ENCODE peak calls at places on chromosomes 3 and 15, in seven cellular contexts. C is ovary; D is CD8-positive, alpha-beta memory T cell; S is left colon; J is H9; Z is cardiac septum; G is Calu3. A is an unnamed sample.

GRCh38 chr3:7309707-7310106 is 448.8 kb downstream of the GRM7 start:
- DNase-seq in C (peak), D (no peak), S (peak), J (no peak), Z (peak), G (no peak), A (peak)

GRCh38 chr3:155618575-155618974 is 126.3 kb downstream of the PLCH1 start:
- DNase-seq in C (no peak), D (no peak), S (no peak), J (no peak), Z (no peak), G (no peak), A (no peak)

GRCh38 chr3:159779883-159780282 is 208.8 kb upstream of the IL12A start:
- DNase-seq in C (no peak), D (no peak), S (no peak), J (no peak), Z (no peak), G (no peak), A (no peak)

GRCh38 chr15:66766282-66767228 is 64.5 kb downstream of the SMAD6 start:
- DNase-seq in C (no peak), D (no peak), S (no peak), J (no peak), Z (no peak), G (no peak), A (no peak)

GRCh38 chr3:89702404-89702803 is 595.0 kb downstream of the EPHA3 start:
- DNase-seq in C (no peak), D (no peak), S (no peak), J (no peak), Z (no peak), G (no peak), A (no peak)

GRCh38 chr15:92306662-92307061 is 87.0 kb upstream of the ST8SIA2 start:
- DNase-seq in C (no peak), D (no peak), S (no peak), J (peak), Z (no peak), G (no peak), A (no peak)

GRCh38 chr15:75051711-75052110 is 28.3 kb downstream of the PPCDC start:
- DNase-seq in C (no peak), D (no peak), S (no peak), J (no peak), Z (no peak), G (no peak), A (no peak)

GRCh38 chr3:9507586-9508578 is 45.7 kb downstream of the LHFPL4 start:
- DNase-seq in C (no peak), D (no peak), S (no peak), J (no peak), Z (no peak), G (no peak), A (no peak)

GRCh38 chr3:97232635-97233034 is 418.2 kb downstream of the EPHA6 start:
- DNase-seq in C (no peak), D (no peak), S (peak), J (no peak), Z (no peak), G (peak), A (no peak)

GRCh38 chr3:13110678-13111116 is 37.5 kb upstream of the IQSEC1 start:
- DNase-seq in C (no peak), D (no peak), S (peak), J (no peak), Z (no peak), G (peak), A (no peak)

GRCh38 chr3:120743556-120744195 is 1.1 kb downstream of the GTF2E1 start:
- DNase-seq in C (no peak), D (no peak), S (no peak), J (no peak), Z (no peak), G (no peak), A (no peak)

GRCh38 chr3:12681586-12682371 is 17.9 kb upstream of the RAF1 start:
- DNase-seq in C (no peak), D (no peak), S (no peak), J (no peak), Z (no peak), G (no peak), A (no peak)

GRCh38 chr3:99084825-99085224 is 183.3 kb upstream of the DCBLD2 start:
- DNase-seq in C (no peak), D (no peak), S (no peak), J (no peak), Z (no peak), G (no peak), A (no peak)

GRCh38 chr3:72899349-72899765 is 11.5 kb downstream of the GXYLT2 start:
- DNase-seq in C (no peak), D (no peak), S (no peak), J (no peak), Z (no peak), G (no peak), A (no peak)

GRCh38 chr3:197376735-197377555 is 78.5 kb upstream of the DLG1 start:
- DNase-seq in C (no peak), D (no peak), S (no peak), J (no peak), Z (no peak), G (no peak), A (no peak)

GRCh38 chr3:177041730-177042551 is 155.3 kb downstream of the TBL1XR1 start:
- DNase-seq in C (no peak), D (no peak), S (no peak), J (no peak), Z (no peak), G (no peak), A (no peak)